ENCODE peak calls at places on chromosomes 3 and 15, in seven cellular contexts. E is heart left ventricle, X is right atrium auricular region, L is right lobe of liver, M is cardiac muscle cell, Z is hepatocyte, F is foreskin keratinocyte. T is an unnamed sample. For H3K4me1, the result is how much of the 10 kb centered on the place peaks cover.

GRCh38 chr15:57245130-57245529 is 131.2 kb upstream of the CGNL1 start:
- DNase-seq in E (no peak), X (no peak), L (no peak), M (no peak), Z (no peak), F (no peak), T (no peak)

GRCh38 chr15:52050416-52050815 is 31.4 kb downstream of the MAPK6 start:
- DNase-seq in E (no peak), X (no peak), L (no peak), M (no peak), Z (no peak), F (peak), T (no peak)

GRCh38 chr3:48306860-48307530 is 26.5 kb downstream of the SPINK8 start:
- DNase-seq in E (no peak), X (no peak), L (no peak), M (no peak), Z (no peak), F (no peak), T (no peak)

GRCh38 chr15:66212471-66212870 is 41.1 kb downstream of the MEGF11 start:
- DNase-seq in E (no peak), X (no peak), L (no peak), M (no peak), Z (no peak), F (no peak), T (no peak)

GRCh38 chr3:33664195-33664594 is 53.9 kb downstream of the CLASP2 start:
- DNase-seq in E (no peak), X (no peak), L (no peak), M (no peak), Z (no peak), F (peak), T (no peak)

GRCh38 chr15:53448215-53449001 is 311.1 kb downstream of the WDR72 start:
- DNase-seq in E (no peak), X (no peak), L (no peak), M (no peak), Z (no peak), F (no peak), T (no peak)

GRCh38 chr3:20323307-20323927 is 137.4 kb upstream of the SGO1 start:
- DNase-seq in E (no peak), X (no peak), L (no peak), M (no peak), Z (no peak), F (no peak), T (no peak)

GRCh38 chr15:70186152-70186551 is 88.4 kb upstream of the TLE3 start:
- DNase-seq in E (no peak), X (no peak), L (no peak), M (no peak), Z (no peak), F (no peak), T (no peak)

GRCh38 chr3:56929809-56930615 is 128.3 kb upstream of the ARHGEF3 start:
- DNase-seq in E (no peak), X (no peak), L (no peak), M (no peak), Z (no peak), F (no peak), T (no peak)

GRCh38 chr3:11288021-11288491 is 15.9 kb downstream of the ATG7 start:
- DNase-seq in E (no peak), X (no peak), L (no peak), M (no peak), Z (no peak), F (peak), T (no peak)

GRCh38 chr15:56058986-56059385 is 65.6 kb upstream of the NEDD4 start:
- DNase-seq in E (no peak), X (no peak), L (no peak), M (no peak), Z (peak), F (no peak), T (no peak)

GRCh38 chr15:73284073-73284472 is 84.7 kb downstream of the HCN4 start:
- DNase-seq in E (no peak), X (no peak), L (no peak), M (no peak), Z (no peak), F (no peak), T (no peak)
- TF ChIP-seq CTCF in E (peak), X (no peak), L (peak), M (peak), Z (peak), F (peak), T (no peak)

DNA sequence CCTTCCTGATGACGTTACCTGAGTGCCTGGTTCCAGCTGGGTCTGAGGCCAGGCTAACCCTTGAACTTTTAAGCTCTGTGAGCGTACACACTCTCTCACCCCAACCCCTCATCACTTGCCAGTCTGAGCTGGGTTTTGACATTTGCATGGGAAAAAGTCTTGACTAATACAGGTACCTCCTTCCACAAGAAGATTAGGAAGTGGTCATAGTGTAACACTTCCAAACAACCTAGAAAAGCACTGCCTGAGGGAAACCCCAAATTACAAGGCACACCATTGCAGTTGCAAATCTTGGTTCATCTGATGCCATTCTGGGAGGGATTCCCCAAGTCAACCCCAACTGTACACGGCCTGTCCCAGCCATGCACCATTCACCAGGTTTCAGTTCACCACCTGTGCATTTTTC is 499.8 kb downstream of the FOXP1 start:
- DNase-seq in E (no peak), X (no peak), L (peak), M (no peak), Z (no peak), F (no peak), T (no peak)
- H3K4me1 ChIP-seq in E (under half), X (under half), L (under half), M (under half), Z (under half), F (under half), T (under half)

DNA sequence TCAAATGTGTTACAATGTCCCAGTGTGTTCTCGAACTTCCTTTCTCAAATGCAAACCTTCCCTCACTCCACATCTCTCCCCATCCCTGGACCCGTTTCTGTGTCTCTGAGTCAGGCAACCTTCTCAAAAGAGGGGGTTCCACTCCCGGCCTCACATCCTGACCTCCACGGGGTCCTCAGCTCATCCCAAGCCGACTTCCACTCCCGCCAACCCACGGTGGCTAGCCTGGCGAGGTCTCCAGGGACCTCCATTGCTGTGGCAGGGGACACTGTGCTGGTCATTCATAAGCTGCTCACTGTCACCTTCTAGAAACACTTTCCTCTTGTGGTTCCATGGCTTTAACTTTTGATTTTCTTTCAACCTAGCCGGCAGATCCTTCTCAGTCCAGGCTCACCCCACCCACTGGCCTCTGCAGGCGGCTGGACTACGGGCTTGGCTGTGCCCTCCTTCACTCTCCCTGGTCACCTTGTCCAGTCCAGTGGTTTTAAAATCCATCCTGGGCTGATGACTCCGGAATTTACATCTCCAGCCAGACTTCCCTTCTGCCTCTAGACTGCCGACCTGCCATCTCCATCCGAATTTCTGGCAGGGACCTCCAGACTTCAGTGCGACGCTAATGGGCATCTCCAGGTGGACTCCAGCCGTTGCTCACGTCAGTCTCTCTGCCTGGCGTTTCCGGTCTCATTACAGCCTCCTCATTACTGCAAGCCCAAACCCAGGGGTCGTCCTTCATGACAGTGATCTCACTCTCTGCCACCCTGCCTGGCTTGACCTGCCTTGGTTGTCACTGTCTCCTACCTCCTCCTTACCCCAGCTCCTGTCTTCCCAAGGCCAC is 20.0 kb downstream of the ABTB1 start:
- DNase-seq in E (no peak), X (no peak), L (no peak), M (no peak), Z (no peak), F (no peak), T (no peak)
- H3K27ac ChIP-seq in E (peak), X (no peak), L (no peak), M (no peak), Z (no peak), F (no peak), T (no peak)

GRCh38 chr15:34358367-34358766 is 8.6 kb downstream of the LPCAT4 start:
- DNase-seq in E (no peak), X (no peak), L (no peak), M (no peak), Z (no peak), F (no peak), T (no peak)
- TF ChIP-seq CTCF in E (no peak), X (no peak), L (no peak), M (peak), Z (peak), F (peak), T (no peak)